ENCODE peak calls at places on chromosomes 2 and 18, in four cellular contexts. Q is hypothalamus, B is MV-4-11, R is Panc1. C is an unnamed sample.

GRCh38 chr2:117500721-117501120 is 313.8 kb upstream of the DDX18 start:
- DNase-seq in Q (no peak), B (no peak), R (no peak), C (no peak)

GRCh38 chr18:62937065-62937464 is 221.7 kb downstream of the PHLPP1 start:
- DNase-seq in B (peak), R (no peak), Q (no peak), C (peak)

GRCh38 chr2:9595746-9596145 is 35.1 kb downstream of the YWHAQ start:
- DNase-seq in R (no peak), Q (no peak), B (no peak), C (no peak)

GRCh38 chr18:79917351-79918088 is 33.9 kb downstream of the SLC66A2 start:
- DNase-seq in R (no peak), B (no peak), Q (no peak), C (no peak)

GRCh38 chr18:61544178-61544577 is 210.9 kb downstream of the CDH20 start:
- DNase-seq in Q (no peak), B (no peak), R (no peak), C (no peak)

GRCh38 chr18:58223717-58224424 is 179.8 kb downstream of the NEDD4L start:
- DNase-seq in B (no peak), R (peak), Q (no peak), C (no peak)

GRCh38 chr2:30472326-30472725 is 25.3 kb downstream of the LCLAT1 start:
- DNase-seq in Q (no peak), B (peak), R (no peak), C (peak)

GRCh38 chr18:2538236-2538635 is 33.1 kb downstream of the METTL4 start:
- DNase-seq in Q (peak), R (no peak), B (no peak), C (no peak)

GRCh38 chr2:209685963-209686362 is 85.7 kb upstream of the UNC80 start:
- DNase-seq in B (no peak), R (no peak), Q (no peak), C (no peak)

GRCh38 chr18:51498085-51498855 is 300.8 kb upstream of the MEX3C start:
- DNase-seq in R (no peak), B (no peak), Q (no peak), C (no peak)

GRCh38 chr2:73852020-73852419 is 23.3 kb downstream of the STAMBP start:
- DNase-seq in B (no peak), R (peak), Q (no peak), C (no peak)

GRCh38 chr2:43219383-43220228 is 6.8 kb downstream of the ZFP36L2 start:
- DNase-seq in Q (peak), R (peak), B (peak), C (peak)

GRCh38 chr2:117785740-117786139 is 28.8 kb upstream of the DDX18 start:
- DNase-seq in Q (peak), B (peak), R (no peak), C (peak)

GRCh38 chr2:25253153-25253617 is 84.8 kb upstream of the POMC start:
- DNase-seq in B (no peak), Q (no peak), R (no peak), C (no peak)

GRCh38 chr2:11329759-11330158 is 14.7 kb downstream of the ROCK2 start:
- DNase-seq in Q (no peak), R (no peak), B (peak), C (no peak)

GRCh38 chr18:45320724-45321123 is 294.6 kb upstream of the SLC14A2 start:
- DNase-seq in B (no peak), Q (no peak), R (no peak), C (peak)

GRCh38 chr18:44681611-44682010 is 923 bp downstream of the SETBP1 start:
- DNase-seq in B (no peak), R (no peak), Q (no peak), C (no peak)

GRCh38 chr18:12313530-12314245 is 5.6 kb downstream of the TUBB6 start:
- DNase-seq in R (no peak), Q (no peak), B (no peak), C (no peak)

GRCh38 chr2:19362094-19362649 is 3.7 kb upstream of the OSR1 start:
- DNase-seq in R (no peak), B (peak), Q (no peak), C (peak)

GRCh38 chr18:66419400-66419799 is 184.5 kb downstream of the CDH19 start:
- DNase-seq in Q (no peak), R (no peak), B (no peak), C (no peak)

GRCh38 chr2:25787020-25787419 is 91.3 kb downstream of the ASXL2 start:
- DNase-seq in B (no peak), Q (no peak), R (no peak), C (no peak)

GRCh38 chr2:229874647-229875046 is 47.2 kb downstream of the TRIP12 start:
- DNase-seq in Q (no peak), B (no peak), R (no peak), C (no peak)

GRCh38 chr2:157874997-157875719 is 972 bp downstream of the ACVR1 start:
- DNase-seq in B (peak), R (no peak), Q (peak), C (no peak)

GRCh38 chr2:109475531-109476210 is 138.1 kb downstream of the SEPTIN10 start:
- DNase-seq in Q (no peak), B (peak), R (no peak), C (peak)

GRCh38 chr18:63244585-63244984 is 75.0 kb downstream of the BCL2 start:
- DNase-seq in Q (no peak), R (no peak), B (no peak), C (no peak)

GRCh38 chr18:30280861-30281470 is 761.6 kb downstream of the DSC3 start:
- DNase-seq in R (peak), B (peak), Q (no peak), C (peak)

GRCh38 chr2:162582357-162582798 is 238.4 kb downstream of the GCA start:
- DNase-seq in B (no peak), R (no peak), Q (no peak), C (no peak)

GRCh38 chr2:159921752-159922404 is 123.9 kb upstream of the CD302 start:
- DNase-seq in R (peak), B (peak), Q (peak), C (peak)

GRCh38 chr18:21739604-21740473 is 753 bp upstream of the MIB1 start:
- DNase-seq in R (peak), Q (no peak), B (no peak), C (peak)

C was measured in Kasumi-1.